ENCODE peak calls at places on chromosomes 5 and 9, in four cellular contexts. X, W, R and L are unnamed samples.

GRCh38 chr5:149837680-149838269 is 106.8 kb downstream of the PDE6A start:
- DNase-seq in X (peak; percentile 70), W (peak; percentile 19), R (no peak), L (peak; percentile 14)

GRCh38 chr9:16425572-16425971 is 444.9 kb downstream of the BNC2 start:
- DNase-seq in X (no peak), W (no peak), R (no peak), L (no peak)

GRCh38 chr5:132487841-132488555 is 2.6 kb downstream of the IRF1 start:
- DNase-seq in X (no peak), W (no peak), R (no peak), L (no peak)

GRCh38 chr9:93962561-93963440 is 7.6 kb upstream of the BARX1 start:
- DNase-seq in X (peak; percentile 80), W (peak; percentile 81), R (peak; percentile 90), L (peak; percentile 78)

GRCh38 chr5:139543423-139543991 is 17.6 kb upstream of the UBE2D2 start:
- DNase-seq in X (peak; percentile 50), W (peak; percentile 46), R (peak; percentile 86), L (peak; percentile 49)

GRCh38 chr9:125477089-125477544 is 215.5 kb downstream of the GAPVD1 start:
- DNase-seq in X (no peak), W (no peak), R (no peak), L (no peak)

GRCh38 chr5:132459983-132460834 is 30.4 kb downstream of the IRF1 start:
- DNase-seq in X (no peak), W (no peak), R (no peak), L (no peak)

GRCh38 chr9:91858670-91859030 is 91.4 kb downstream of the ROR2 start:
- DNase-seq in X (no peak), W (no peak), R (no peak), L (no peak)

GRCh38 chr9:21316860-21317259 is 11.7 kb upstream of the IFNA5 start:
- DNase-seq in X (no peak), W (no peak), R (no peak), L (no peak)

GRCh38 chr5:1322036-1322903 is 22.6 kb downstream of the CLPTM1L start:
- DNase-seq in X (no peak), W (no peak), R (peak; percentile 59), L (no peak)

GRCh38 chr9:70639853-70640814 is 225.7 kb upstream of the KLF9 start:
- DNase-seq in X (peak; percentile 45), W (no peak), R (no peak), L (peak; percentile 77)

GRCh38 chr5:1312206-1312605 is 17.3 kb upstream of the TERT start:
- DNase-seq in X (no peak), W (no peak), R (peak; percentile 27), L (no peak)

GRCh38 chr9:38065369-38066075 is 3.5 kb downstream of the SHB start:
- DNase-seq in X (no peak), W (no peak), R (no peak), L (no peak)

GRCh38 chr5:180090098-180090768 is 18.7 kb upstream of the RNF130 start:
- DNase-seq in X (peak; percentile 91), W (peak; percentile 77), R (peak; percentile 91), L (peak; percentile 50)